ENCODE peak calls at places on chromosomes 3 and 15, in eight cellular contexts. One of them, this sample, is unnamed.

GRCh38 chr3:151316267-151316991 is at the start of gene GPR87:
- DNase-seq in tibial artery: no peak
- DNase-seq in T1000: no peak
- DNase-seq in left cardiac atrium: no peak
- DNase-seq in NCI-H2029: no peak
- DNase-seq in stimulated activated naive CD8-positive, alpha-beta T cell treated with anti-CD3 and anti-CD28 coated beads, Interleukin-15, amount 100 ng/mL, for 72 hours: peak
- DNase-seq in cerebellum: no peak
- DNase-seq in neural crest cell: no peak
- DNase-seq in this sample: no peak

GRCh38 chr3:24161841-24162240 is 216.8 kb downstream of the NR1D2 start:
- DNase-seq in tibial artery: no peak
- DNase-seq in T1000: no peak
- DNase-seq in left cardiac atrium: no peak
- DNase-seq in NCI-H2029: no peak
- DNase-seq in stimulated activated naive CD8-positive, alpha-beta T cell treated with anti-CD3 and anti-CD28 coated beads, Interleukin-15, amount 100 ng/mL, for 72 hours: no peak
- DNase-seq in cerebellum: no peak
- DNase-seq in neural crest cell: no peak
- DNase-seq in this sample: no peak

GRCh38 chr15:52113708-52114107 is 1.1 kb upstream of the BCL2L10 start:
- DNase-seq in tibial artery: no peak
- DNase-seq in T1000: no peak
- DNase-seq in left cardiac atrium: no peak
- DNase-seq in NCI-H2029: no peak
- DNase-seq in stimulated activated naive CD8-positive, alpha-beta T cell treated with anti-CD3 and anti-CD28 coated beads, Interleukin-15, amount 100 ng/mL, for 72 hours: no peak
- DNase-seq in cerebellum: no peak
- DNase-seq in neural crest cell: no peak
- DNase-seq in this sample: no peak

GRCh38 chr3:77084511-77084910 is 44.6 kb downstream of the ROBO2 start:
- DNase-seq in tibial artery: no peak
- DNase-seq in T1000: no peak
- DNase-seq in left cardiac atrium: no peak
- DNase-seq in NCI-H2029: no peak
- DNase-seq in stimulated activated naive CD8-positive, alpha-beta T cell treated with anti-CD3 and anti-CD28 coated beads, Interleukin-15, amount 100 ng/mL, for 72 hours: no peak
- DNase-seq in cerebellum: no peak
- DNase-seq in neural crest cell: no peak
- DNase-seq in this sample: no peak

GRCh38 chr3:100533176-100533575 is 40.8 kb downstream of the TMEM45A start:
- DNase-seq in tibial artery: no peak
- DNase-seq in T1000: no peak
- DNase-seq in left cardiac atrium: no peak
- DNase-seq in NCI-H2029: no peak
- DNase-seq in stimulated activated naive CD8-positive, alpha-beta T cell treated with anti-CD3 and anti-CD28 coated beads, Interleukin-15, amount 100 ng/mL, for 72 hours: no peak
- DNase-seq in cerebellum: no peak
- DNase-seq in neural crest cell: no peak
- DNase-seq in this sample: no peak

GRCh38 chr3:9757427-9757826 is 7.7 kb downstream of the OGG1 start:
- DNase-seq in tibial artery: no peak
- DNase-seq in T1000: no peak
- DNase-seq in left cardiac atrium: no peak
- DNase-seq in NCI-H2029: no peak
- DNase-seq in stimulated activated naive CD8-positive, alpha-beta T cell treated with anti-CD3 and anti-CD28 coated beads, Interleukin-15, amount 100 ng/mL, for 72 hours: no peak
- DNase-seq in cerebellum: no peak
- DNase-seq in neural crest cell: no peak
- DNase-seq in this sample: no peak

GRCh38 chr3:51927095-51927977 is 14.4 kb downstream of the RRP9 start:
- DNase-seq in tibial artery: no peak
- DNase-seq in T1000: no peak
- DNase-seq in left cardiac atrium: no peak
- DNase-seq in NCI-H2029: no peak
- DNase-seq in stimulated activated naive CD8-positive, alpha-beta T cell treated with anti-CD3 and anti-CD28 coated beads, Interleukin-15, amount 100 ng/mL, for 72 hours: no peak
- DNase-seq in cerebellum: no peak
- DNase-seq in neural crest cell: no peak
- DNase-seq in this sample: no peak

GRCh38 chr3:10004506-10004905 is 17.9 kb upstream of the EMC3 start:
- DNase-seq in tibial artery: peak
- DNase-seq in T1000: no peak
- DNase-seq in left cardiac atrium: no peak
- DNase-seq in NCI-H2029: no peak
- DNase-seq in stimulated activated naive CD8-positive, alpha-beta T cell treated with anti-CD3 and anti-CD28 coated beads, Interleukin-15, amount 100 ng/mL, for 72 hours: no peak
- DNase-seq in cerebellum: no peak
- DNase-seq in neural crest cell: no peak
- DNase-seq in this sample: no peak

GRCh38 chr15:56468271-56468912 is 3.5 kb upstream of the MNS1 start:
- DNase-seq in tibial artery: no peak
- DNase-seq in T1000: no peak
- DNase-seq in left cardiac atrium: no peak
- DNase-seq in NCI-H2029: no peak
- DNase-seq in stimulated activated naive CD8-positive, alpha-beta T cell treated with anti-CD3 and anti-CD28 coated beads, Interleukin-15, amount 100 ng/mL, for 72 hours: no peak
- DNase-seq in cerebellum: no peak
- DNase-seq in neural crest cell: no peak
- DNase-seq in this sample: no peak

GRCh38 chr3:105688821-105689220 is 180.0 kb downstream of the CBLB start:
- DNase-seq in tibial artery: no peak
- DNase-seq in T1000: no peak
- DNase-seq in left cardiac atrium: no peak
- DNase-seq in NCI-H2029: peak
- DNase-seq in stimulated activated naive CD8-positive, alpha-beta T cell treated with anti-CD3 and anti-CD28 coated beads, Interleukin-15, amount 100 ng/mL, for 72 hours: no peak
- DNase-seq in cerebellum: no peak
- DNase-seq in neural crest cell: no peak
- DNase-seq in this sample: no peak

GRCh38 chr15:62119224-62119925 is 45.7 kb downstream of the C2CD4B start:
- DNase-seq in tibial artery: no peak
- DNase-seq in T1000: peak
- DNase-seq in left cardiac atrium: no peak
- DNase-seq in NCI-H2029: peak
- DNase-seq in stimulated activated naive CD8-positive, alpha-beta T cell treated with anti-CD3 and anti-CD28 coated beads, Interleukin-15, amount 100 ng/mL, for 72 hours: peak
- DNase-seq in cerebellum: no peak
- DNase-seq in neural crest cell: no peak
- DNase-seq in this sample: no peak

GRCh38 chr3:17491601-17492000 is 250.8 kb downstream of the TBC1D5 start:
- DNase-seq in tibial artery: no peak
- DNase-seq in T1000: peak
- DNase-seq in left cardiac atrium: no peak
- DNase-seq in NCI-H2029: no peak
- DNase-seq in stimulated activated naive CD8-positive, alpha-beta T cell treated with anti-CD3 and anti-CD28 coated beads, Interleukin-15, amount 100 ng/mL, for 72 hours: no peak
- DNase-seq in cerebellum: no peak
- DNase-seq in neural crest cell: no peak
- DNase-seq in this sample: no peak

GRCh38 chr15:79977431-79977940 is 6.5 kb upstream of the BCL2A1 start:
- DNase-seq in tibial artery: no peak
- DNase-seq in T1000: no peak
- DNase-seq in left cardiac atrium: no peak
- DNase-seq in NCI-H2029: no peak
- DNase-seq in stimulated activated naive CD8-positive, alpha-beta T cell treated with anti-CD3 and anti-CD28 coated beads, Interleukin-15, amount 100 ng/mL, for 72 hours: no peak
- DNase-seq in cerebellum: no peak
- DNase-seq in neural crest cell: no peak
- DNase-seq in this sample: no peak

GRCh38 chr15:57356178-57356577 is 20.1 kb upstream of the CGNL1 start:
- DNase-seq in tibial artery: no peak
- DNase-seq in T1000: no peak
- DNase-seq in left cardiac atrium: no peak
- DNase-seq in NCI-H2029: no peak
- DNase-seq in stimulated activated naive CD8-positive, alpha-beta T cell treated with anti-CD3 and anti-CD28 coated beads, Interleukin-15, amount 100 ng/mL, for 72 hours: no peak
- DNase-seq in cerebellum: no peak
- DNase-seq in neural crest cell: no peak
- DNase-seq in this sample: no peak

GRCh38 chr3:16480861-16481569 is 32.5 kb downstream of the RFTN1 start:
- DNase-seq in tibial artery: no peak
- DNase-seq in T1000: peak
- DNase-seq in left cardiac atrium: no peak
- DNase-seq in NCI-H2029: no peak
- DNase-seq in stimulated activated naive CD8-positive, alpha-beta T cell treated with anti-CD3 and anti-CD28 coated beads, Interleukin-15, amount 100 ng/mL, for 72 hours: no peak
- DNase-seq in cerebellum: no peak
- DNase-seq in neural crest cell: no peak
- DNase-seq in this sample: no peak

GRCh38 chr15:40050788-40051615 is 12.0 kb upstream of the SRP14 start:
- DNase-seq in tibial artery: peak
- DNase-seq in T1000: no peak
- DNase-seq in left cardiac atrium: no peak
- DNase-seq in NCI-H2029: no peak
- DNase-seq in stimulated activated naive CD8-positive, alpha-beta T cell treated with anti-CD3 and anti-CD28 coated beads, Interleukin-15, amount 100 ng/mL, for 72 hours: no peak
- DNase-seq in cerebellum: no peak
- DNase-seq in neural crest cell: no peak
- DNase-seq in this sample: no peak

This sample was measured in hippocampal formation.